ENCODE peak calls at places on chromosomes 11 and 22, in seven cellular contexts. K, J, N, B, F, X and Q are unnamed samples.

GRCh38 chr11:85844439-85845051 is 10.6 kb upstream of the CCDC83 start:
- DNase-seq in K (peak; percentile 14), J (no peak), N (no peak), B (peak; percentile 48), F (no peak), X (no peak), Q (peak; percentile 93)

GRCh38 chr11:107928767-107929507 is 689 bp downstream of the RAB39A start:
- DNase-seq in K (no peak), J (no peak), N (peak; percentile 33), B (no peak), F (peak; percentile 12), X (no peak), Q (no peak)

GRCh38 chr11:126919147-126919823 is 81.3 kb downstream of the KIRREL3 start:
- DNase-seq in K (no peak), J (no peak), N (no peak), B (no peak), F (no peak), X (no peak), Q (no peak)

GRCh38 chr22:47092896-47093311 is 330.5 kb downstream of the TBC1D22A start:
- DNase-seq in K (no peak), J (no peak), N (no peak), B (peak; percentile 72), F (no peak), X (no peak), Q (no peak)

GRCh38 chr11:11498195-11498594 is 123.6 kb downstream of the GALNT18 start:
- DNase-seq in K (no peak), J (no peak), N (no peak), B (no peak), F (no peak), X (no peak), Q (no peak)

GRCh38 chr11:87897079-87897478 is 278.2 kb downstream of the RAB38 start:
- DNase-seq in K (no peak), J (no peak), N (no peak), B (no peak), F (no peak), X (no peak), Q (no peak)

GRCh38 chr22:38953577-38954413 is 3.6 kb upstream of the APOBEC3A start:
- DNase-seq in K (no peak), J (no peak), N (peak; percentile 61), B (no peak), F (no peak), X (peak; percentile 54), Q (no peak)

GRCh38 chr11:84212467-84213390 is 926.6 kb upstream of the CCDC90B start:
- DNase-seq in K (no peak), J (no peak), N (no peak), B (no peak), F (no peak), X (no peak), Q (no peak)

GRCh38 chr22:46520880-46521279 is 16.5 kb downstream of the CELSR1 start:
- DNase-seq in K (no peak), J (no peak), N (no peak), B (no peak), F (no peak), X (no peak), Q (no peak)

GRCh38 chr22:45310331-45311032 is 748 bp downstream of the FAM118A start:
- DNase-seq in K (no peak), J (no peak), N (no peak), B (no peak), F (no peak), X (peak; percentile 76), Q (no peak)

GRCh38 chr11:62553839-62554361 is 7.3 kb upstream of the AHNAK start:
- DNase-seq in K (peak; percentile 61), J (no peak), N (no peak), B (peak; percentile 78), F (no peak), X (no peak), Q (peak; percentile 77)

GRCh38 chr11:124863137-124863825 is 2.0 kb upstream of the ROBO3 start:
- DNase-seq in K (no peak), J (no peak), N (peak; percentile 60), B (peak; percentile 44), F (no peak), X (peak; percentile 70), Q (no peak)

GRCh38 chr11:7892059-7892699 is 38.9 kb downstream of the OR10A6 start:
- DNase-seq in K (peak; percentile 40), J (no peak), N (no peak), B (peak; percentile 86), F (no peak), X (no peak), Q (no peak)

GRCh38 chr11:44837650-44838049 is 110.9 kb downstream of the TSPAN18 start:
- DNase-seq in K (peak; percentile 25), J (no peak), N (no peak), B (no peak), F (no peak), X (no peak), Q (no peak)

GRCh38 chr11:44842219-44842618 is 108.5 kb downstream of the TP53I11 start:
- DNase-seq in K (peak; percentile 91), J (no peak), N (no peak), B (peak; percentile 85), F (no peak), X (no peak), Q (peak; percentile 75)

GRCh38 chr11:44840526-44840925 is 110.2 kb downstream of the TP53I11 start:
- DNase-seq in K (no peak), J (no peak), N (no peak), B (no peak), F (no peak), X (no peak), Q (no peak)

GRCh38 chr11:44839458-44840084 is 111.1 kb downstream of the TP53I11 start:
- DNase-seq in K (no peak), J (no peak), N (no peak), B (no peak), F (no peak), X (no peak), Q (no peak)

GRCh38 chr11:44840085-44840478 is 110.6 kb downstream of the TP53I11 start:
- DNase-seq in K (no peak), J (no peak), N (no peak), B (no peak), F (no peak), X (no peak), Q (no peak)
- TF ChIP-seq CTCF in K (no peak), J (no peak), N (no peak), B (no peak), F (no peak), X (no peak), Q (no peak)

DNA sequence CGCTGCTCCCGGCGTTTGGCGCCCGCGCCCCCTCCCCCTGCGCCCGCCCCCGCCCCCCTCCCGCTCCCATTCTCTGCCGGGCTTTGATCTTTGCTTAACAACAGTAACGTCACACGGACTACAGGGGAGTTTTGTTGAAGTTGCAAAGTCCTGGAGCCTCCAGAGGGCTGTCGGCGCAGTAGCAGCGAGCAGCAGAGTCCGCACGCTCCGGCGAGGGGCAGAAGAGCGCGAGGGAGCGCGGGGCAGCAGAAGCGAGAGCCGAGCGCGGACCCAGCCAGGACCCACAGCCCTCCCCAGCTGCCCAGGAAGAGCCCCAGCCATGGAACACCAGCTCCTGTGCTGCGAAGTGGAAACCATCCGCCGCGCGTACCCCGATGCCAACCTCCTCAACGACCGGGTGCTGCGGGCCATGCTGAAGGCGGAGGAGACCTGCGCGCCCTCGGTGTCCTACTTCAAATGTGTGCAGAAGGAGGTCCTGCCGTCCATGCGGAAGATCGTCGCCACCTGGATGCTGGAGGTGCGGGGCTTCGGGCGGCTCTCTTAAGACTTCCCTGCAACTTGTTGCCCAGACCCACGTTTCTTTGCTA is at the start of gene CCND1:
- DNase-seq in K (peak; percentile 51), J (peak; percentile 78), N (peak; percentile 71), B (peak; percentile 94), F (peak; percentile 69), X (peak; percentile 77), Q (peak; percentile 67)
- TF ChIP-seq CTCF in K (peak; percentile 51), J (no peak), N (peak; percentile 18), B (peak; percentile 52), F (peak; percentile 26), X (no peak), Q (peak; percentile 31)

GRCh38 chr11:1838077-1838425 is 730 bp upstream of the TNNI2 start:
- DNase-seq in K (no peak), J (no peak), N (no peak), B (no peak), F (no peak), X (no peak), Q (no peak)
- TF ChIP-seq CTCF in K (no peak), J (no peak), N (no peak), B (no peak), F (no peak), X (no peak), Q (no peak)

GRCh38 chr22:27727673-27728451 is 73.7 kb downstream of the MN1 start:
- DNase-seq in K (no peak), J (no peak), N (no peak), B (peak; percentile 70), F (no peak), X (no peak), Q (no peak)
- TF ChIP-seq CTCF in K (no peak), J (no peak), N (no peak), B (no peak), F (no peak), X (no peak), Q (no peak)

DNA sequence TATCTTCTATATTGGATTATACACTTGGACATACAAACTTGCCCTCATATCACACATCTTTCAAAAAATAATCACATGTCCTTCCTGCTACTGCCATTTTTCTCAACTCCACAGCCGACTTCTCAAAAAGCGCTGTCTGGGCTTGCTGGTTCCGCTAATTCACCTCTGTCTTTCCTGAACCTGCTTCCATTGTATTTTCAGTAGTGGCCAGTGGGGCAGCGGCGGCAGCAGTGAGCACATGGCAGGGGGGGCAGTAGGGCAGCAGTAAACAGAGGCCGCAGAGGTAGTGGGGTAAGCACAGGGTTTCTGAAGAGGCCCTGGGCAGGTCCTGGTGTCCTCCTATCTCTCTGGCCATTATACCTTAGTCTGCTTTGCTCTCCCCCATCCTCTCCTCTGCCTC is 126.3 kb downstream of the RRAS2 start:
- DNase-seq in K (no peak), J (no peak), N (no peak), B (no peak), F (no peak), X (no peak), Q (no peak)
- TF ChIP-seq CTCF in K (peak; percentile 39), J (no peak), N (no peak), B (peak; percentile 22), F (peak; percentile 34), X (no peak), Q (peak; percentile 44)

GRCh38 chr11:44339530-44339883 is 29.6 kb upstream of the ALX4 start:
- DNase-seq in K (no peak), J (no peak), N (no peak), B (no peak), F (no peak), X (no peak), Q (no peak)
- TF ChIP-seq CTCF in K (no peak), J (no peak), N (no peak), B (no peak), F (no peak), X (no peak), Q (no peak)

DNA sequence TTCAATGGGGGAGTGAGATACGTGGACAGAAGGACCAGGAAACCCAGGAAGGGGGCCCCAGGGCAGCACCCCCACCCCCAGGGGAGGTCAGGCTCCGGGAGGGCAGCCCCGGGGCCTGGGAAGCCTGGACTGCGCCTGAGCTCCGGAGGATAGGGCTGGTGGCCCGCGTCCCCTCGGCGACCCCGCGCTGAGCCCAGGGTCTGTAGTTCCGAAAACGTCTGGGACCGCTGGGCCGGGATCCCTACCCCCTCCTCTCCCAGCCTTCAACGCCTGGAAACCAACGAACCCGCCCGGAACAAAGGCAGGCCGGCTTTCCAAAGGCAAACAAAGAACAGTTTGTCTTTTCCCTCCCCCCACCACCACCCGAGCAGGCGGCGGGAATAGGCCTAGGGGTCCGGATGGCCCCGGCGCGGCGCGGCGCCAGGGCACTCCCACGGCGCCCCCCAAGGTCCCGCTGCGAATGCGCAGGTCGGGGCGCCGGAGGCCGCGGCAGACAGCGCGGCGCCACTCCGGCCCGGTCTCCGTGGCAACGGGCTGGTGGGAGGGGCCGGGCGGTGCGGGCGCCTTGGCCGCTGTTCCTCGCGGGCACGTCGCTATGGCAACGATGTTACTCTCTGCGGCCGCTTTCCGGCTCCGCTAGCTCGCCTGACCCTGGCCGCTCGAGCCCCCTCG is 58.5 kb downstream of the IGLL1 start:
- DNase-seq in K (peak; percentile 23), J (peak; percentile 92), N (peak; percentile 92), B (peak; percentile 74), F (peak; percentile 92), X (peak; percentile 95), Q (peak; percentile 34)
- TF ChIP-seq CTCF in K (no peak), J (no peak), N (no peak), B (no peak), F (peak; percentile 36), X (no peak), Q (no peak)